ENCODE peak calls at places on chromosomes 2 and 18, in nine cellular contexts. N is SW 1271; E is HT1080; A is CD8-positive, alpha-beta memory T cell; L is MM.1S; S is GM20000; R is RWPE1; B is ACHN; O is esophagus squamous epithelium. Y is an unnamed sample.

GRCh38 chr2:197868136-197868535 is 63.7 kb downstream of the PLCL1 start:
- DNase-seq in N (no peak), E (no peak), A (no peak), L (no peak), S (no peak), R (no peak), B (no peak), O (no peak), Y (no peak)

GRCh38 chr2:196783431-196784094 is 15.9 kb downstream of the GTF3C3 start:
- DNase-seq in N (no peak), E (peak; percentile 81), A (no peak), L (no peak), S (peak; percentile 3), R (peak; percentile 18), B (peak; percentile 55), O (no peak), Y (no peak)

GRCh38 chr2:129606496-129607270 is 372.8 kb upstream of the RAB6C start:
- DNase-seq in N (no peak), E (no peak), A (no peak), L (no peak), S (no peak), R (no peak), B (no peak), O (no peak), Y (no peak)

GRCh38 chr2:68853915-68854314 is 17.3 kb downstream of the BMP10 start:
- DNase-seq in N (no peak), E (no peak), A (no peak), L (no peak), S (no peak), R (no peak), B (no peak), O (no peak), Y (no peak)

GRCh38 chr18:987325-988186 is 82.9 kb downstream of the ADCYAP1 start:
- DNase-seq in N (peak; percentile 37), E (peak; percentile 60), A (no peak), L (no peak), S (no peak), R (peak; percentile 23), B (peak; percentile 5), O (no peak), Y (no peak)

GRCh38 chr2:102449370-102449974 is 23.6 kb upstream of the SLC9A4 start:
- DNase-seq in N (peak; percentile 42), E (peak; percentile 26), A (peak; percentile 34), L (peak; percentile 50), S (peak; percentile 46), R (peak; percentile 26), B (peak; percentile 34), O (no peak), Y (peak; percentile 31)

GRCh38 chr2:142220239-142220638 is 89.4 kb upstream of the LRP1B start:
- DNase-seq in N (no peak), E (no peak), A (no peak), L (no peak), S (no peak), R (no peak), B (no peak), O (no peak), Y (no peak)

GRCh38 chr2:53353372-53354111 is 414.1 kb upstream of the CHAC2 start:
- DNase-seq in N (no peak), E (peak; percentile 91), A (no peak), L (no peak), S (no peak), R (peak; percentile 25), B (peak; percentile 4), O (no peak), Y (no peak)

GRCh38 chr2:181741756-181742155 is 61.4 kb upstream of the NEUROD1 start:
- DNase-seq in N (no peak), E (peak; percentile 34), A (no peak), L (no peak), S (no peak), R (peak; percentile 22), B (no peak), O (no peak), Y (no peak)

GRCh38 chr2:95323347-95324155 is 26.4 kb downstream of the KCNIP3 start:
- DNase-seq in N (peak; percentile 41), E (peak; percentile 36), A (no peak), L (peak; percentile 16), S (no peak), R (peak; percentile 75), B (peak; percentile 63), O (no peak), Y (no peak)

GRCh38 chr18:49020621-49021021 is 69.9 kb upstream of the SMAD7 start:
- DNase-seq in N (no peak), E (no peak), A (no peak), L (no peak), S (no peak), R (no peak), B (no peak), O (no peak), Y (no peak)

GRCh38 chr2:197982565-197982964 is 178.2 kb downstream of the PLCL1 start:
- DNase-seq in N (no peak), E (no peak), A (no peak), L (no peak), S (no peak), R (no peak), B (no peak), O (no peak), Y (no peak)

GRCh38 chr2:69917854-69918253 is 2.9 kb downstream of the MXD1 start:
- DNase-seq in N (peak; percentile 75), E (peak; percentile 88), A (no peak), L (no peak), S (no peak), R (peak; percentile 72), B (peak; percentile 88), O (no peak), Y (no peak)

GRCh38 chr2:137806102-137806805 is 158.0 kb upstream of the HNMT start:
- DNase-seq in N (no peak), E (no peak), A (no peak), L (no peak), S (no peak), R (no peak), B (no peak), O (no peak), Y (no peak)

GRCh38 chr2:160222546-160223281 is 22.6 kb upstream of the ITGB6 start:
- DNase-seq in N (no peak), E (no peak), A (no peak), L (no peak), S (no peak), R (no peak), B (no peak), O (no peak), Y (no peak)

GRCh38 chr2:170446078-170446477 is 268.1 kb downstream of the MYO3B start:
- DNase-seq in N (no peak), E (peak; percentile 18), A (no peak), L (no peak), S (no peak), R (peak; percentile 15), B (no peak), O (no peak), Y (no peak)

GRCh38 chr18:31325051-31325450 is 7.1 kb downstream of the DSG1 start:
- DNase-seq in N (no peak), E (peak; percentile 79), A (no peak), L (no peak), S (no peak), R (no peak), B (no peak), O (no peak), Y (no peak)

GRCh38 chr2:178419123-178419522 is 31.9 kb downstream of the PRKRA start:
- DNase-seq in N (peak; percentile 20), E (no peak), A (no peak), L (no peak), S (no peak), R (peak; percentile 13), B (peak; percentile 45), O (no peak), Y (no peak)

GRCh38 chr2:20093263-20094141 is 42.1 kb upstream of the LAPTM4A start:
- DNase-seq in N (peak; percentile 37), E (peak; percentile 63), A (no peak), L (no peak), S (no peak), R (peak; percentile 37), B (peak; percentile 89), O (no peak), Y (no peak)

GRCh38 chr2:46847726-46848421 is 67.7 kb downstream of the MCFD2 start:
- DNase-seq in N (no peak), E (peak; percentile 25), A (no peak), L (no peak), S (no peak), R (peak; percentile 42), B (no peak), O (no peak), Y (no peak)

GRCh38 chr18:62388855-62389760 is 64.0 kb downstream of the TNFRSF11A start:
- DNase-seq in N (no peak), E (no peak), A (no peak), L (no peak), S (no peak), R (peak; percentile 69), B (no peak), O (no peak), Y (no peak)

GRCh38 chr2:199469514-199470360 is 12.0 kb upstream of the SATB2 start:
- DNase-seq in N (no peak), E (no peak), A (no peak), L (no peak), S (no peak), R (no peak), B (no peak), O (no peak), Y (no peak)

GRCh38 chr2:238868616-238869292 is 20.9 kb downstream of the TWIST2 start:
- DNase-seq in N (no peak), E (no peak), A (no peak), L (no peak), S (no peak), R (no peak), B (no peak), O (no peak), Y (no peak)

GRCh38 chr2:400988-401679 is 113.2 kb upstream of the ALKAL2 start:
- DNase-seq in N (no peak), E (no peak), A (no peak), L (no peak), S (no peak), R (no peak), B (no peak), O (no peak), Y (no peak)

GRCh38 chr2:101655941-101656422 is 41.5 kb upstream of the MAP4K4 start:
- DNase-seq in N (no peak), E (peak; percentile 45), A (no peak), L (no peak), S (no peak), R (no peak), B (no peak), O (no peak), Y (no peak)

GRCh38 chr2:240204431-240205276 is 64.2 kb upstream of the OTOS start:
- DNase-seq in N (no peak), E (no peak), A (no peak), L (no peak), S (no peak), R (no peak), B (no peak), O (no peak), Y (no peak)

GRCh38 chr2:165268751-165269150 is 29.5 kb downstream of the SCN2A start:
- DNase-seq in N (no peak), E (no peak), A (no peak), L (peak; percentile 26), S (no peak), R (no peak), B (no peak), O (no peak), Y (no peak)

GRCh38 chr18:28792404-28793103 is 615.6 kb upstream of the CDH2 start:
- DNase-seq in N (no peak), E (peak; percentile 12), A (no peak), L (no peak), S (no peak), R (no peak), B (peak; percentile 28), O (no peak), Y (no peak)

GRCh38 chr2:171260471-171261424 is 100.1 kb upstream of the TLK1 start:
- DNase-seq in N (no peak), E (no peak), A (no peak), L (peak; percentile 37), S (peak; percentile 25), R (no peak), B (no peak), O (no peak), Y (no peak)

Y was measured in T follicular helper cell.